ENCODE peak calls at places on chromosomes 5 and 9, in four cellular contexts. One of them, this sample, is unnamed.

GRCh38 chr5:79742549-79743136 is 53.0 kb downstream of the CMYA5 start:
- DNase-seq in GM13977: no peak
- DNase-seq in endothelial cell: no peak
- DNase-seq in hepatocyte: no peak
- DNase-seq in this sample: no peak

GRCh38 chr5:35478856-35479682 is 138.6 kb upstream of the SPEF2 start:
- DNase-seq in GM13977: peak; percentile 12
- DNase-seq in endothelial cell: no peak
- DNase-seq in hepatocyte: no peak
- DNase-seq in this sample: peak; percentile 23

GRCh38 chr5:121503111-121503840 is 348.4 kb upstream of the FTMT start:
- DNase-seq in GM13977: no peak
- DNase-seq in endothelial cell: peak; percentile 46
- DNase-seq in hepatocyte: peak; percentile 65
- DNase-seq in this sample: no peak

GRCh38 chr9:89606049-89606481 is 1.3 kb downstream of the GADD45G start:
- DNase-seq in GM13977: peak; percentile 53
- DNase-seq in endothelial cell: peak; percentile 56
- DNase-seq in hepatocyte: peak; percentile 87
- DNase-seq in this sample: no peak

GRCh38 chr5:169628891-169629290 is 8.2 kb upstream of the DOCK2 start:
- DNase-seq in GM13977: no peak
- DNase-seq in endothelial cell: no peak
- DNase-seq in hepatocyte: no peak
- DNase-seq in this sample: no peak

GRCh38 chr5:33831041-33831440 is 60.7 kb downstream of the ADAMTS12 start:
- DNase-seq in GM13977: no peak
- DNase-seq in endothelial cell: no peak
- DNase-seq in hepatocyte: no peak
- DNase-seq in this sample: no peak

GRCh38 chr5:114174131-114174530 is 187.7 kb upstream of the KCNN2 start:
- DNase-seq in GM13977: no peak
- DNase-seq in endothelial cell: no peak
- DNase-seq in hepatocyte: no peak
- DNase-seq in this sample: no peak

GRCh38 chr9:107597743-107598217 is 108.2 kb upstream of the KLF4 start:
- DNase-seq in GM13977: no peak
- DNase-seq in endothelial cell: no peak
- DNase-seq in hepatocyte: peak; percentile 60
- DNase-seq in this sample: no peak

GRCh38 chr5:134794136-134794535 is 35.6 kb downstream of the DDX46 start:
- DNase-seq in GM13977: no peak
- DNase-seq in endothelial cell: no peak
- DNase-seq in hepatocyte: no peak
- DNase-seq in this sample: no peak

GRCh38 chr5:123579410-123579809 is 67.4 kb downstream of the CSNK1G3 start:
- DNase-seq in GM13977: no peak
- DNase-seq in endothelial cell: no peak
- DNase-seq in hepatocyte: no peak
- DNase-seq in this sample: no peak

GRCh38 chr5:142600611-142601360 is 85.1 kb downstream of the FGF1 start:
- DNase-seq in GM13977: no peak
- DNase-seq in endothelial cell: no peak
- DNase-seq in hepatocyte: peak; percentile 56
- DNase-seq in this sample: no peak

GRCh38 chr9:136721339-136722092 is 9.1 kb downstream of the DIPK1B start:
- DNase-seq in GM13977: no peak
- DNase-seq in endothelial cell: no peak
- DNase-seq in hepatocyte: no peak
- DNase-seq in this sample: peak; percentile 43

GRCh38 chr9:92716557-92716956 is 46.6 kb upstream of the IPPK start:
- DNase-seq in GM13977: peak; percentile 88
- DNase-seq in endothelial cell: peak; percentile 88
- DNase-seq in hepatocyte: peak; percentile 74
- DNase-seq in this sample: peak; percentile 52

GRCh38 chr5:126917918-126918623 is 112.3 kb downstream of the MARCHF3 start:
- DNase-seq in GM13977: no peak
- DNase-seq in endothelial cell: no peak
- DNase-seq in hepatocyte: peak; percentile 55
- DNase-seq in this sample: no peak

GRCh38 chr5:146306838-146307237 is 31.8 kb upstream of the POU4F3 start:
- DNase-seq in GM13977: no peak
- DNase-seq in endothelial cell: no peak
- DNase-seq in hepatocyte: peak; percentile 4
- DNase-seq in this sample: no peak

GRCh38 chr5:146313027-146313426 is 25.6 kb upstream of the POU4F3 start:
- DNase-seq in GM13977: no peak
- DNase-seq in endothelial cell: no peak
- DNase-seq in hepatocyte: no peak
- DNase-seq in this sample: peak; percentile 6

GRCh38 chr5:146307796-146308195 is 30.8 kb upstream of the POU4F3 start:
- DNase-seq in GM13977: no peak
- DNase-seq in endothelial cell: no peak
- DNase-seq in hepatocyte: no peak
- DNase-seq in this sample: no peak

DNA sequence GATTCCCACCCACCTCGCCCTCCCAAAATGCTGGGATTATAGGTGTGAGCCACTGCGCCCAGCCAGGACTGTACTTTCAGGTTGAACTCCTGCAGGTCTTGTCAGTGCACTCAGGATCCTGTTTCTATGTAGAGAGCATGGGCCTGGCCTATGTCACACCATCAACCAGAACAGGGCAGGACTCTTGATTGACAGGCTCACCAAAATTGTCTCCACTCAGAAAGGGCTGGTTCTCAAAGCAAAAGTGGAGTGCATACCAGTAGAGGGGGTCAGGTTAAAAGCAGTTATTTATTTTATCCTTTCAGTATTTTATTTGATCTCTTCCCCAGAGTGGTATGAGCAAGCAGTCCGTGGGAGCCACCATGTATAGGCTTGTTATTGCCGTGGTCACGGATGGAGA is 27.4 kb upstream of the POU4F3 start:
- DNase-seq in GM13977: no peak
- DNase-seq in endothelial cell: no peak
- DNase-seq in hepatocyte: no peak
- DNase-seq in this sample: no peak
- TF ChIP-seq CTCF in GM13977: no peak
- TF ChIP-seq CTCF in endothelial cell: no peak
- TF ChIP-seq CTCF in hepatocyte: no peak
- TF ChIP-seq CTCF in this sample: no peak

DNA sequence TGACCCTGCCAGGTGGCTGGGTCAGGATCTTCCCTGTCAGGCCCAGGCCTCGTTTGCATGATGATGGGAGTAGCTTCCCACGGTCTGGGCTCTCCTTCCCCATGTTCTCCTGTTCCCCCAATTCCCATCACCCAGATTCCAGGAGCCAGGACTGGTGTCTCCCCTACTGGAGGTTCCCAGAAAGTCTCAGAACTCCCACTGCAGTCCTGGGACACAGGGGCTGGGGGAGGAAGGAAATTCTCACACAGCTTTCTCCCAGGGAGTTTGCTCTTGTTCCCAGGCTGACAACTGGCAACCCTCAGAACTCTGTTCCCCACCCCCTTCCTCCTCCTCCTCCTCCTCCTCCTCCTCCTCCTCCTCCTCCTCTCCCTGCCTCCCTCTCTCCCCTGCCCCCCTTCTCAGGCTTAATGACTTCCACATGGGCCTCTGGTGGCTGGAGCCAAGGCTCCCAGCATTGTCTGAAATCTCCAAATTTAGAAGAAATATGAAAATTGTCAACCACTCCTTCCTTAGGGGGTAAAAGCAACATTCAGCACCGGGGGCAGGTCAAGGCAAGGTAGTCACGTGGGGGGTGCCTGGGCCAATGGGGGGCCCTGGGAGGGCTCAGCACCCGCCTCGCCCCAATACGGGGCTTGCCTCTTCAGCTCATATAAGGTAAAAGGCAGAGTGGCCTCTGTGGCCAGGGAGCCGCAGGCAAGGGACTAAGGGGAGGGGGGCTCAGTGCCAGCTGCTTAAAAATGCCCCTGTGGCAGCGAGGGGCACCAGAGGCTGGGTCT is 27.3 kb upstream of the IL17B start:
- DNase-seq in GM13977: no peak
- DNase-seq in endothelial cell: no peak
- DNase-seq in hepatocyte: no peak
- DNase-seq in this sample: no peak
- TF ChIP-seq CTCF in GM13977: no peak
- TF ChIP-seq CTCF in endothelial cell: no peak
- TF ChIP-seq CTCF in hepatocyte: no peak
- TF ChIP-seq CTCF in this sample: no peak

GRCh38 chr5:56480305-56481146 is 247.4 kb upstream of the ANKRD55 start:
- DNase-seq in GM13977: peak; percentile 46
- DNase-seq in endothelial cell: peak; percentile 76
- DNase-seq in hepatocyte: peak; percentile 73
- DNase-seq in this sample: no peak

GRCh38 chr5:56479126-56479525 is 246.0 kb upstream of the ANKRD55 start:
- DNase-seq in GM13977: no peak
- DNase-seq in endothelial cell: no peak
- DNase-seq in hepatocyte: no peak
- DNase-seq in this sample: no peak

GRCh38 chr5:56479701-56480304 is 246.7 kb upstream of the ANKRD55 start:
- DNase-seq in GM13977: peak; percentile 57
- DNase-seq in endothelial cell: no peak
- DNase-seq in hepatocyte: no peak
- DNase-seq in this sample: no peak

GRCh38 chr5:56481998-56482698 is 249.0 kb upstream of the ANKRD55 start:
- DNase-seq in GM13977: no peak
- DNase-seq in endothelial cell: no peak
- DNase-seq in hepatocyte: no peak
- DNase-seq in this sample: no peak

DNA sequence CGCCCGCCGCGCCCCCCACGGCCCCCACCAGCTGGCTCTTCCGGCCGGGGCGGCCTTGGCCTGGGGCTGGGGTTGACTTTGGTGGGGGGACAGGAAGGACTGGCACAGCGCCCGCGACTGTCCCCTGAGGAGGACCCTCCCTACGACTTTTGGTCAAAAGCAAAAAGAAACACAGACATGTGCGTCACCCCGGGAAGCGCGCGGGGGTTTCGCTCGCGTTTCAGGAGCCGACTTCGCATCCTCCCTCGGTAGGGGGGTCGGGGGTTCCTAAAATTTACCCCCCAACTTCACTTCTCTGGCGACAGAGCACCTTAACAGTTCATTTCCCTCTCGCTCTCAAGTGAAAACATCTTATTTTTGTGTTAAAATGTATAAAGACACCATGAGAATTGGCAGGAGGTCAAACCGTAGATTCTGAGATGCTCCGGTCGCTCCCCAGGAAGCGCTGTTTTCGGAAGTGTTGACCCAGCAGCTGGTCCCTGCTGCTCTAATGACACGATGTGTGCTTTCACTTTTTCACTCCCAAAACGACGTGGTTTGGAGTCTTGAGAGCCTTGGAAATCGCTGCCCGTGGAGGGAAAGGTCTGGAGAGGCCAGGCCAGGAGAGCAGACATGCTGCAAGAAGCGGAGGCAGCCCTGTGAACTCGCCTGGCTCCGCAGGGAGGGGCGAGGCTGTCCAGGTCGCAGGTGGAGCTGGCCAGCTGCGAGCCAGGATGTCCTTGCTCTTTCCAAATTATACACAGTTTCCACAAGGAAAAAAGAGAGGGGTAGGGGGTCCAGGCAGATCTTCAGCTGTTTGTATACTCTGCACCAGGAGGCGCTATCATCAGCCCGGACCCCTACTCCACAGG is 248.2 kb upstream of the ANKRD55 start:
- DNase-seq in GM13977: peak; percentile 70
- DNase-seq in endothelial cell: peak; percentile 52
- DNase-seq in hepatocyte: peak; percentile 56
- DNase-seq in this sample: no peak
- TF ChIP-seq CTCF in GM13977: peak; percentile 25
- TF ChIP-seq CTCF in endothelial cell: peak; percentile 47
- TF ChIP-seq CTCF in hepatocyte: peak; percentile 47
- TF ChIP-seq CTCF in this sample: no peak

GRCh38 chr9:73067074-73067473 is 84.6 kb upstream of the ANXA1 start:
- DNase-seq in GM13977: no peak
- DNase-seq in endothelial cell: no peak
- DNase-seq in hepatocyte: no peak
- DNase-seq in this sample: no peak
- TF ChIP-seq CTCF in GM13977: no peak
- TF ChIP-seq CTCF in endothelial cell: no peak
- TF ChIP-seq CTCF in hepatocyte: no peak
- TF ChIP-seq CTCF in this sample: no peak

GRCh38 chr9:103168254-103168653 is 173.1 kb downstream of the CYLC2 start:
- DNase-seq in GM13977: no peak
- DNase-seq in endothelial cell: no peak
- DNase-seq in hepatocyte: no peak
- DNase-seq in this sample: no peak
- TF ChIP-seq CTCF in GM13977: no peak
- TF ChIP-seq CTCF in endothelial cell: no peak
- TF ChIP-seq CTCF in hepatocyte: no peak
- TF ChIP-seq CTCF in this sample: no peak

GRCh38 chr5:150779397-150780179 is 1.0 kb downstream of the SMIM3 start:
- DNase-seq in GM13977: peak; percentile 12
- DNase-seq in endothelial cell: no peak
- DNase-seq in hepatocyte: no peak
- DNase-seq in this sample: peak; percentile 82
- TF ChIP-seq CTCF in GM13977: no peak
- TF ChIP-seq CTCF in endothelial cell: no peak
- TF ChIP-seq CTCF in hepatocyte: no peak
- TF ChIP-seq CTCF in this sample: no peak

DNA sequence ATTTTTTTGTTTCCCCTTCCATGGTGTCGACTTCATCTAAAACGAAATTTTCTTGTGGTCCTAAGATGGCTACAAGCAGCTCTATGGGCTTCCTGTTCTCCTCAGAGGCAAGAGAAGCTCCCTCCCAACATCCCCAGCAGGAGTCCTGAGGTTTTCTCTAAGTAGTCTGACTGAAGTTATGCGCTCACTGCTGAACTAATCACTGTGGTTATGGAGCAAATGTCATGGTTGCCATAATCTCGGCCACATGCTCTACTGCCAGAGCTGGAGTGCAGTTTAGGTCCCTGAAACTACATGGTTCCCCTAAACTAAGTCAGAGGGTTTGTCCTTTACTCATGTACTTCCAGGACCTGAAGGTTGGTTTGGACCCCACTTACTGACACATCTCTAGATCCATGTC is 68.0 kb upstream of the MAMDC2 start:
- DNase-seq in GM13977: no peak
- DNase-seq in endothelial cell: no peak
- DNase-seq in hepatocyte: no peak
- DNase-seq in this sample: no peak
- TF ChIP-seq CTCF in GM13977: no peak
- TF ChIP-seq CTCF in endothelial cell: no peak
- TF ChIP-seq CTCF in hepatocyte: no peak
- TF ChIP-seq CTCF in this sample: no peak

This sample was measured in HL-60.